ENCODE peak calls at places on chromosomes 11 and 22, in six cellular contexts. One of them, this sample, is unnamed.

GRCh38 chr11:12184696-12185095 is 74.3 kb downstream of the MICAL2 start:
- DNase-seq in NB4: no peak
- DNase-seq in lung: no peak
- DNase-seq in transverse colon: no peak
- DNase-seq in AG04449: no peak
- DNase-seq in CD14-positive monocyte: no peak
- DNase-seq in this sample: peak

GRCh38 chr11:844693-845644 is 2.3 kb downstream of the TSPAN4 start:
- DNase-seq in lung: peak
- DNase-seq in NB4: peak
- DNase-seq in transverse colon: peak
- DNase-seq in AG04449: peak
- DNase-seq in CD14-positive monocyte: peak
- DNase-seq in this sample: peak

GRCh38 chr22:38513063-38513462 is 7.0 kb upstream of the DDX17 start:
- DNase-seq in lung: no peak
- DNase-seq in CD14-positive monocyte: no peak
- DNase-seq in AG04449: no peak
- DNase-seq in transverse colon: peak
- DNase-seq in NB4: peak
- DNase-seq in this sample: no peak

GRCh38 chr22:39724390-39724789 is 153.8 kb downstream of the CACNA1I start:
- DNase-seq in NB4: peak
- DNase-seq in AG04449: no peak
- DNase-seq in lung: no peak
- DNase-seq in CD14-positive monocyte: no peak
- DNase-seq in transverse colon: no peak
- DNase-seq in this sample: no peak

GRCh38 chr11:21975242-21975641 is 217.6 kb upstream of the ANO5 start:
- DNase-seq in CD14-positive monocyte: no peak
- DNase-seq in lung: no peak
- DNase-seq in AG04449: no peak
- DNase-seq in transverse colon: no peak
- DNase-seq in NB4: no peak
- DNase-seq in this sample: no peak

GRCh38 chr11:62217191-62217748 is 8.8 kb downstream of the SCGB2A1 start:
- DNase-seq in NB4: peak
- DNase-seq in lung: no peak
- DNase-seq in CD14-positive monocyte: no peak
- DNase-seq in AG04449: no peak
- DNase-seq in transverse colon: no peak
- DNase-seq in this sample: peak

GRCh38 chr11:60925685-60926267 is 1.5 kb downstream of the TMEM132A start:
- DNase-seq in lung: no peak
- DNase-seq in transverse colon: no peak
- DNase-seq in AG04449: peak
- DNase-seq in NB4: no peak
- DNase-seq in CD14-positive monocyte: no peak
- DNase-seq in this sample: no peak

GRCh38 chr11:44619931-44620725 is 54.7 kb downstream of the CD82 start:
- DNase-seq in CD14-positive monocyte: peak
- DNase-seq in NB4: no peak
- DNase-seq in transverse colon: peak
- DNase-seq in AG04449: no peak
- DNase-seq in lung: peak
- DNase-seq in this sample: no peak

GRCh38 chr11:124611016-124611571 is at the start of gene PANX3:
- DNase-seq in AG04449: no peak
- DNase-seq in transverse colon: no peak
- DNase-seq in CD14-positive monocyte: no peak
- DNase-seq in NB4: no peak
- DNase-seq in lung: no peak
- DNase-seq in this sample: peak

GRCh38 chr22:41531422-41531727 is 12.9 kb downstream of the POLR3H start:
- DNase-seq in lung: no peak
- DNase-seq in transverse colon: no peak
- DNase-seq in NB4: no peak
- DNase-seq in CD14-positive monocyte: no peak
- DNase-seq in AG04449: no peak
- DNase-seq in this sample: no peak

GRCh38 chr11:126772267-126772666 is 228.3 kb downstream of the KIRREL3 start:
- DNase-seq in lung: no peak
- DNase-seq in transverse colon: no peak
- DNase-seq in CD14-positive monocyte: no peak
- DNase-seq in AG04449: no peak
- DNase-seq in NB4: no peak
- DNase-seq in this sample: no peak

GRCh38 chr11:39361557-39361956 is 2097.9 kb downstream of the LRRC4C start:
- DNase-seq in NB4: no peak
- DNase-seq in transverse colon: no peak
- DNase-seq in AG04449: no peak
- DNase-seq in lung: no peak
- DNase-seq in CD14-positive monocyte: no peak
- DNase-seq in this sample: no peak

GRCh38 chr11:8262552-8263108 is 1.0 kb downstream of the LMO1 start:
- DNase-seq in CD14-positive monocyte: peak
- DNase-seq in transverse colon: peak
- DNase-seq in NB4: no peak
- DNase-seq in lung: no peak
- DNase-seq in AG04449: no peak
- DNase-seq in this sample: peak

GRCh38 chr22:41638748-41639147 is 17.7 kb downstream of the XRCC6 start:
- DNase-seq in lung: no peak
- DNase-seq in NB4: no peak
- DNase-seq in AG04449: no peak
- DNase-seq in transverse colon: no peak
- DNase-seq in CD14-positive monocyte: no peak
- DNase-seq in this sample: no peak

GRCh38 chr11:72334651-72335050 is 90.7 kb upstream of the PHOX2A start:
- DNase-seq in lung: no peak
- DNase-seq in transverse colon: no peak
- DNase-seq in NB4: no peak
- DNase-seq in AG04449: no peak
- DNase-seq in CD14-positive monocyte: no peak
- DNase-seq in this sample: no peak

GRCh38 chr11:88175004-88175706 is at the start of gene RAB38:
- DNase-seq in NB4: peak
- DNase-seq in AG04449: no peak
- DNase-seq in transverse colon: peak
- DNase-seq in lung: peak
- DNase-seq in CD14-positive monocyte: no peak
- DNase-seq in this sample: peak

GRCh38 chr22:31160328-31160978 is 471 bp downstream of the RNF185 start:
- DNase-seq in CD14-positive monocyte: no peak
- DNase-seq in lung: no peak
- DNase-seq in AG04449: no peak
- DNase-seq in NB4: no peak
- DNase-seq in transverse colon: peak
- DNase-seq in this sample: peak

GRCh38 chr22:31161386-31161785 is 1.4 kb downstream of the RNF185 start:
- DNase-seq in NB4: no peak
- DNase-seq in CD14-positive monocyte: no peak
- DNase-seq in lung: no peak
- DNase-seq in AG04449: no peak
- DNase-seq in transverse colon: no peak
- DNase-seq in this sample: no peak

GRCh38 chr22:31162015-31162765 is 2.2 kb downstream of the RNF185 start:
- DNase-seq in AG04449: no peak
- DNase-seq in CD14-positive monocyte: no peak
- DNase-seq in lung: no peak
- DNase-seq in NB4: no peak
- DNase-seq in transverse colon: no peak
- DNase-seq in this sample: no peak
- TF ChIP-seq CTCF in AG04449: no peak
- TF ChIP-seq CTCF in CD14-positive monocyte: no peak
- TF ChIP-seq CTCF in lung: no peak
- TF ChIP-seq CTCF in NB4: no peak
- TF ChIP-seq CTCF in transverse colon: peak
- TF ChIP-seq CTCF in this sample: no peak

GRCh38 chr22:47126344-47126811 is 363.9 kb downstream of the TBC1D22A start:
- DNase-seq in transverse colon: no peak
- DNase-seq in NB4: no peak
- DNase-seq in lung: no peak
- DNase-seq in AG04449: no peak
- DNase-seq in CD14-positive monocyte: peak
- DNase-seq in this sample: no peak

GRCh38 chr22:47127441-47127871 is 365.0 kb downstream of the TBC1D22A start:
- DNase-seq in transverse colon: no peak
- DNase-seq in CD14-positive monocyte: peak
- DNase-seq in lung: no peak
- DNase-seq in AG04449: no peak
- DNase-seq in NB4: no peak
- DNase-seq in this sample: no peak

GRCh38 chr22:47129902-47130301 is 367.5 kb downstream of the TBC1D22A start:
- DNase-seq in AG04449: no peak
- DNase-seq in transverse colon: peak
- DNase-seq in CD14-positive monocyte: peak
- DNase-seq in lung: no peak
- DNase-seq in NB4: peak
- DNase-seq in this sample: no peak

GRCh38 chr22:47130883-47131610 is 368.6 kb downstream of the TBC1D22A start:
- DNase-seq in CD14-positive monocyte: peak
- DNase-seq in lung: no peak
- DNase-seq in AG04449: no peak
- DNase-seq in NB4: peak
- DNase-seq in transverse colon: no peak
- DNase-seq in this sample: no peak

GRCh38 chr22:47128216-47129215 is 366.1 kb downstream of the TBC1D22A start:
- DNase-seq in CD14-positive monocyte: peak
- DNase-seq in lung: no peak
- DNase-seq in NB4: no peak
- DNase-seq in AG04449: no peak
- DNase-seq in transverse colon: no peak
- DNase-seq in this sample: no peak
- TF ChIP-seq CTCF in CD14-positive monocyte: no peak
- TF ChIP-seq CTCF in lung: no peak
- TF ChIP-seq CTCF in NB4: no peak
- TF ChIP-seq CTCF in AG04449: no peak
- TF ChIP-seq CTCF in transverse colon: no peak
- TF ChIP-seq CTCF in this sample: no peak

GRCh38 chr22:48577014-48577690 is 1250.5 kb downstream of the BRD1 start:
- DNase-seq in transverse colon: no peak
- DNase-seq in lung: no peak
- DNase-seq in CD14-positive monocyte: no peak
- DNase-seq in NB4: peak
- DNase-seq in AG04449: no peak
- DNase-seq in this sample: no peak
- TF ChIP-seq CTCF in transverse colon: no peak
- TF ChIP-seq CTCF in lung: no peak
- TF ChIP-seq CTCF in CD14-positive monocyte: no peak
- TF ChIP-seq CTCF in NB4: no peak
- TF ChIP-seq CTCF in AG04449: no peak
- TF ChIP-seq CTCF in this sample: no peak

GRCh38 chr22:19674929-19675253 is 39.4 kb upstream of the SEPTIN5 start:
- DNase-seq in AG04449: no peak
- DNase-seq in transverse colon: no peak
- DNase-seq in lung: no peak
- DNase-seq in CD14-positive monocyte: no peak
- DNase-seq in NB4: no peak
- DNase-seq in this sample: no peak
- TF ChIP-seq CTCF in AG04449: no peak
- TF ChIP-seq CTCF in transverse colon: no peak
- TF ChIP-seq CTCF in lung: no peak
- TF ChIP-seq CTCF in CD14-positive monocyte: no peak
- TF ChIP-seq CTCF in NB4: no peak
- TF ChIP-seq CTCF in this sample: no peak

GRCh38 chr11:106840146-106840545 is 178.1 kb downstream of the GUCY1A2 start:
- DNase-seq in AG04449: no peak
- DNase-seq in lung: no peak
- DNase-seq in CD14-positive monocyte: no peak
- DNase-seq in NB4: no peak
- DNase-seq in transverse colon: no peak
- DNase-seq in this sample: no peak

GRCh38 chr11:106842134-106842533 is 176.1 kb downstream of the GUCY1A2 start:
- DNase-seq in NB4: no peak
- DNase-seq in lung: no peak
- DNase-seq in transverse colon: no peak
- DNase-seq in AG04449: no peak
- DNase-seq in CD14-positive monocyte: no peak
- DNase-seq in this sample: no peak

DNA sequence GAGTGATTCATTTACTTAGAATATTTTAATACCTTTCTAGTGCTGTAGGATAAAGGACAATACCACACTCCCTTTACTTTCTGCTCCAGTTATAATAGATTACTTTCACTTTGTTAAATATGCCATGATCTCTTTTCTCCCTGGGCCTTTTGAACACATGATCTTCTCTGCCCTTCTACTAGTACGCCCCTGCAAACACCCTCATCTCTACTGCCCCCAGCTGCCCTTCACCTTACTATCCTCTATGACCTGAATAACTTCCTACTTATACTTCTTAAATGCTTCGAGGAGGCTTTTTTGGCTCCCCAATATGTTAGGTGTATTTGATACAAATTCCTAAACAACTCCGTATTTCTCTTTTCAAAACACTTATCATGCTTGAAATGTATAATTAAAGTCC is 177.3 kb downstream of the GUCY1A2 start:
- DNase-seq in AG04449: no peak
- DNase-seq in transverse colon: no peak
- DNase-seq in CD14-positive monocyte: no peak
- DNase-seq in NB4: no peak
- DNase-seq in lung: no peak
- DNase-seq in this sample: no peak
- TF ChIP-seq CTCF in AG04449: no peak
- TF ChIP-seq CTCF in transverse colon: no peak
- TF ChIP-seq CTCF in CD14-positive monocyte: no peak
- TF ChIP-seq CTCF in NB4: no peak
- TF ChIP-seq CTCF in lung: no peak
- TF ChIP-seq CTCF in this sample: no peak

GRCh38 chr11:79708319-79708928 is 267.6 kb upstream of the TENM4 start:
- DNase-seq in transverse colon: peak
- DNase-seq in lung: no peak
- DNase-seq in AG04449: peak
- DNase-seq in CD14-positive monocyte: no peak
- DNase-seq in NB4: peak
- DNase-seq in this sample: peak
- TF ChIP-seq CTCF in transverse colon: peak
- TF ChIP-seq CTCF in lung: peak
- TF ChIP-seq CTCF in AG04449: peak
- TF ChIP-seq CTCF in CD14-positive monocyte: no peak
- TF ChIP-seq CTCF in NB4: peak
- TF ChIP-seq CTCF in this sample: peak

This sample was measured in astrocyte of the spinal cord.